ENCODE peak calls at places on chromosomes 16 and 17, in eight cellular contexts. N is lower leg skin, A is IMR-90, B is cardiac muscle cell, H is left lung, W is thoracic aorta, T is uterus, G is RWPE1. U is an unnamed sample.

GRCh38 chr17:35315283-35315682 is 58.1 kb downstream of the SLFN11 start:
- DNase-seq in W (no peak), T (no peak), G (peak), A (peak), B (peak), N (peak), H (no peak), U (no peak)

GRCh38 chr17:76467366-76467765 is at the start of gene AANAT:
- DNase-seq in W (no peak), B (no peak), H (peak), G (no peak), T (no peak), N (no peak), A (no peak), U (no peak)

GRCh38 chr17:82076785-82077591 is 11.4 kb upstream of the DUS1L start:
- DNase-seq in T (no peak), B (no peak), G (no peak), A (no peak), W (no peak), N (no peak), H (no peak), U (no peak)

GRCh38 chr17:38404174-38404943 is 23.9 kb upstream of the ARHGAP23 start:
- DNase-seq in W (no peak), H (no peak), T (no peak), N (no peak), A (no peak), G (no peak), B (no peak), U (no peak)

GRCh38 chr17:10144456-10144855 is 54.0 kb downstream of the GAS7 start:
- DNase-seq in G (no peak), B (peak), T (no peak), H (no peak), W (no peak), A (no peak), N (no peak), U (no peak)

GRCh38 chr17:80192268-80192667 is 22.4 kb downstream of the CARD14 start:
- DNase-seq in G (no peak), H (no peak), N (peak), B (peak), T (no peak), W (no peak), A (no peak), U (no peak)

GRCh38 chr16:86051376-86052114 is 152.6 kb downstream of the IRF8 start:
- DNase-seq in H (no peak), B (no peak), W (no peak), A (no peak), T (no peak), N (no peak), G (no peak), U (no peak)

GRCh38 chr16:88597856-88598491 is 27.8 kb downstream of the ZC3H18 start:
- DNase-seq in H (peak), B (no peak), N (no peak), G (no peak), T (no peak), A (no peak), W (no peak), U (no peak)

GRCh38 chr17:80393961-80394360 is 21.0 kb upstream of the ENDOV start:
- DNase-seq in A (no peak), H (no peak), T (no peak), G (no peak), W (no peak), N (no peak), B (no peak), U (no peak)

GRCh38 chr16:80006175-80006895 is 405.8 kb upstream of the MAF start:
- DNase-seq in H (no peak), N (peak), T (no peak), B (peak), G (peak), A (peak), W (no peak), U (no peak)

GRCh38 chr16:69397821-69398521 is 12.2 kb upstream of the TERF2 start:
- DNase-seq in G (peak), W (no peak), H (no peak), T (peak), A (peak), N (no peak), B (peak), U (no peak)

GRCh38 chr16:5971924-5972323 is 874.3 kb upstream of the EEF2KMT start:
- DNase-seq in T (no peak), H (no peak), G (no peak), A (no peak), B (no peak), N (no peak), W (no peak), U (no peak)

GRCh38 chr17:44010966-44011647 is 3.7 kb downstream of the TMEM101 start:
- DNase-seq in N (no peak), A (peak), W (no peak), B (no peak), G (no peak), H (no peak), T (no peak), U (no peak)

DNA sequence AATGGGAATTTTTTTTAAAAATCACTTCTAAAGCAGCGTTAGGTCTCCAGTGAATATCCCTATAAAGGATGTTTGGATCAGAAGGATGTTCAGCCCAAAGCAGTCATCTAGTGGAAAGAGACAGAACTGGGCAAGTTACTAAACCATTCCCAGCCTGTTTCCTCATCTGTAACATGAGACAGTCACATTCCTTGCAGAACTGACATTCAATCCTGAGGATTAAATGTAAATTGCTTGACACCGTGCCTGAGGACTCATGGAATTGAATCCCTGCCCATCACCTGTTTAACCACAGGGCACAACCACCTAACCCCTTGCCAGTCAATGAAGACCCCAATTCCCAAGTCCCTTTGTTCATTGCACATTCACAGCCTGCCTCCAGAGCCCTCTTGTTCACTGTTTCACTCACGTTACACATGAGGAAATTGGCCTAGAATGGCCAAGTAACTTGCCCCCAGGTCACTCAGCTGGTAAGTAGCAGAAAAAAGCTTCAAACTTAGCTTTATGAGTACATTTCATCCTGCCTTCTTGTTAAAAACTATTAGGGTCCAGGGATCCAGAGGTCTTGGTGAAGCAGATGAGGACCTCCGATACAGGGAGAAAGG is 1.4 kb downstream of the CMTM2 start:
- DNase-seq in G (peak), H (no peak), T (no peak), A (peak), W (no peak), N (no peak), B (peak), U (no peak)
- TF ChIP-seq CTCF in G (peak), H (no peak), T (no peak), A (peak), W (no peak), N (no peak), B (no peak), U (no peak)

GRCh38 chr16:1330260-1330914 is 3.1 kb upstream of the BAIAP3 start:
- DNase-seq in W (no peak), T (no peak), N (no peak), B (no peak), H (no peak), A (no peak), G (no peak), U (no peak)
- TF ChIP-seq CTCF in W (peak), T (no peak), N (no peak), B (peak), H (peak), A (peak), G (peak), U (no peak)

GRCh38 chr16:4882261-4882632 is 35.0 kb downstream of the UBN1 start:
- DNase-seq in B (peak), H (no peak), W (no peak), A (peak), T (peak), G (peak), N (no peak), U (no peak)
- TF ChIP-seq CTCF in B (no peak), H (no peak), W (no peak), A (no peak), T (no peak), G (no peak), N (no peak), U (no peak)

DNA sequence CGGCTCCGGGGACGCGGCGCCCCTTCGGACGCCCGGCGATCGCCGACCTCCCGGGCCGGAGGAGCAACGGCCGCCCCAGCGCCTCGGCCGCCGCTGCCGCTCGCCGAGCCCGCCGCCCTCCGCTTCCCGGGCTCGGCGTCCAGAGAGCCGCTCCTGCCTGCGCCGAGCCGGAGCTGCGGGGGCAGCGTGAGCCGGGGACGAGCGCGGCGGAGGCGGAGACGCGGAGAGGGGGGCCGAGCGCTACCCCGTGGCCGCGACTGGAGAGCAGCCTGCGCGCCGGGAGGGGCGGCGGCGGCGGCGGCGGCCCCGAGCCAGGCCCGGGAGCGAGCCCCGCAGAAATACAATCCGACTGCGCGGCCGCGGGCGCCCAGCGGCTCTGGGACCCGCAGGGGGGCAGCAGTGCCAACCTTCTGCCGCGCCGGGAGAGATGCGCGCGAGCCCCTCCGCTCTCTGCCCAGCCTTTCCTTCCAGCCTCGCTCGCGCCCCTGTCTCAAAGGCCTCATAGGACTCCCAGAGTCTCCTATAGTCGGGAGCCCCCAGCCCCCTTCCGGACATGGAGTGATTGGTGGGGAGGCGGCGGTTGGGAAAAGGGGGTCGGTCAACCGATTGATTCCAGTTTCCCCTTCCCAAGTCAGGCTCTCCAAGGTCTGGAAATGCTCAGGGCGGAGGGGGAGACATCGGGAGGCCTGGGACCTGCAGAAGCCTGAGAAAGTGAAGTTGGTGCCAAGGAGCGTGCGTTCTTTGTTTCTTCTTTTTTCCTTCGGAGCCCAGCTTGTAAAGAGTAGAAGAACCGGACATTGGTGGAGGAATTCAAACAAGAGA is 1.0 kb upstream of the SDK2 start:
- DNase-seq in W (no peak), G (peak), N (no peak), A (no peak), T (no peak), H (no peak), B (peak), U (no peak)
- TF ChIP-seq CTCF in W (no peak), G (peak), N (no peak), A (no peak), T (no peak), H (no peak), B (no peak), U (no peak)

GRCh38 chr17:29283496-29283895 is 10.5 kb downstream of the NUFIP2 start:
- DNase-seq in A (no peak), T (no peak), N (no peak), H (no peak), B (no peak), G (no peak), W (no peak), U (no peak)

GRCh38 chr17:29273924-29274323 is 20.0 kb downstream of the NUFIP2 start:
- DNase-seq in T (no peak), A (no peak), N (no peak), H (no peak), W (no peak), B (no peak), G (no peak), U (no peak)

GRCh38 chr17:29278692-29279091 is 15.3 kb downstream of the NUFIP2 start:
- DNase-seq in N (no peak), B (no peak), A (no peak), W (no peak), G (no peak), H (no peak), T (no peak), U (no peak)

GRCh38 chr17:29279397-29280070 is 14.4 kb downstream of the NUFIP2 start:
- DNase-seq in T (no peak), G (no peak), H (no peak), B (no peak), W (no peak), N (no peak), A (no peak), U (no peak)
- TF ChIP-seq CTCF in T (no peak), G (no peak), H (no peak), B (no peak), W (no peak), N (no peak), A (no peak), U (no peak)

GRCh38 chr17:57001541-57001940 is 23.6 kb downstream of the SCPEP1 start:
- DNase-seq in H (no peak), B (no peak), W (no peak), A (no peak), G (no peak), N (no peak), T (no peak), U (no peak)
- TF ChIP-seq CTCF in H (no peak), B (no peak), W (no peak), A (no peak), G (no peak), N (no peak), T (no peak), U (no peak)